ENCODE peak calls at places on chromosomes 5 and 9, in nine cellular contexts. One of them, this sample, is unnamed.
A peak's percentile ranks its signal among the peaks of the same experiment; 100 is the strongest.

GRCh38 chr9:31699836-31700235 is 684.6 kb upstream of the ACO1 start:
- DNase-seq in fibroblast of villous mesenchyme: no peak
- DNase-seq in IMR-90: no peak
- DNase-seq in erythroblast: no peak
- DNase-seq in astrocyte: no peak
- DNase-seq in stimulated activated CD4-positive, alpha-beta T cell treated with anti-CD3 and anti-CD28 coated beads, TNF-alpha, amount 100 ng/mL, for 1 hour: no peak
- DNase-seq in AG20443: no peak
- DNase-seq in activated T-cell treated with anti-CD3 and anti-CD28 coated beads, Interleukin-2, amount 50 U/mL, for 1 hour: no peak
- DNase-seq in NAMALWA: no peak
- DNase-seq in this sample: no peak

GRCh38 chr5:169670769-169671525 is 33.9 kb downstream of the DOCK2 start:
- DNase-seq in erythroblast: no peak
- DNase-seq in IMR-90: no peak
- DNase-seq in stimulated activated CD4-positive, alpha-beta T cell treated with anti-CD3 and anti-CD28 coated beads, TNF-alpha, amount 100 ng/mL, for 1 hour: no peak
- DNase-seq in fibroblast of villous mesenchyme: no peak
- DNase-seq in astrocyte: no peak
- DNase-seq in NAMALWA: peak; percentile 38
- DNase-seq in activated T-cell treated with anti-CD3 and anti-CD28 coated beads, Interleukin-2, amount 50 U/mL, for 1 hour: no peak
- DNase-seq in AG20443: no peak
- DNase-seq in this sample: no peak

GRCh38 chr5:76367623-76368366 is 35.3 kb upstream of the IQGAP2 start:
- DNase-seq in IMR-90: peak; percentile 16
- DNase-seq in fibroblast of villous mesenchyme: no peak
- DNase-seq in erythroblast: peak; percentile 47
- DNase-seq in stimulated activated CD4-positive, alpha-beta T cell treated with anti-CD3 and anti-CD28 coated beads, TNF-alpha, amount 100 ng/mL, for 1 hour: no peak
- DNase-seq in NAMALWA: no peak
- DNase-seq in astrocyte: peak; percentile 11
- DNase-seq in activated T-cell treated with anti-CD3 and anti-CD28 coated beads, Interleukin-2, amount 50 U/mL, for 1 hour: no peak
- DNase-seq in AG20443: no peak
- DNase-seq in this sample: no peak

GRCh38 chr5:171420429-171421231 is 1.2 kb downstream of the FGF18 start:
- DNase-seq in activated T-cell treated with anti-CD3 and anti-CD28 coated beads, Interleukin-2, amount 50 U/mL, for 1 hour: peak; percentile 18
- DNase-seq in fibroblast of villous mesenchyme: peak; percentile 55
- DNase-seq in AG20443: peak; percentile 79
- DNase-seq in astrocyte: peak; percentile 89
- DNase-seq in NAMALWA: no peak
- DNase-seq in erythroblast: no peak
- DNase-seq in stimulated activated CD4-positive, alpha-beta T cell treated with anti-CD3 and anti-CD28 coated beads, TNF-alpha, amount 100 ng/mL, for 1 hour: no peak
- DNase-seq in IMR-90: peak; percentile 89
- DNase-seq in this sample: peak; percentile 99

GRCh38 chr5:36090033-36090432 is 23.4 kb upstream of the UGT3A2 start:
- DNase-seq in fibroblast of villous mesenchyme: peak; percentile 31
- DNase-seq in IMR-90: peak; percentile 17
- DNase-seq in activated T-cell treated with anti-CD3 and anti-CD28 coated beads, Interleukin-2, amount 50 U/mL, for 1 hour: no peak
- DNase-seq in NAMALWA: peak; percentile 81
- DNase-seq in astrocyte: no peak
- DNase-seq in stimulated activated CD4-positive, alpha-beta T cell treated with anti-CD3 and anti-CD28 coated beads, TNF-alpha, amount 100 ng/mL, for 1 hour: no peak
- DNase-seq in AG20443: peak; percentile 35
- DNase-seq in erythroblast: peak; percentile 51
- DNase-seq in this sample: no peak

GRCh38 chr9:116494815-116495634 is 192.1 kb upstream of the TRIM32 start:
- DNase-seq in AG20443: no peak
- DNase-seq in stimulated activated CD4-positive, alpha-beta T cell treated with anti-CD3 and anti-CD28 coated beads, TNF-alpha, amount 100 ng/mL, for 1 hour: no peak
- DNase-seq in erythroblast: peak; percentile 80
- DNase-seq in IMR-90: no peak
- DNase-seq in astrocyte: no peak
- DNase-seq in NAMALWA: peak; percentile 39
- DNase-seq in activated T-cell treated with anti-CD3 and anti-CD28 coated beads, Interleukin-2, amount 50 U/mL, for 1 hour: no peak
- DNase-seq in fibroblast of villous mesenchyme: no peak
- DNase-seq in this sample: peak; percentile 38

GRCh38 chr5:63878788-63879187 is 83.5 kb downstream of the HTR1A start:
- DNase-seq in astrocyte: no peak
- DNase-seq in fibroblast of villous mesenchyme: no peak
- DNase-seq in NAMALWA: no peak
- DNase-seq in IMR-90: no peak
- DNase-seq in erythroblast: no peak
- DNase-seq in stimulated activated CD4-positive, alpha-beta T cell treated with anti-CD3 and anti-CD28 coated beads, TNF-alpha, amount 100 ng/mL, for 1 hour: no peak
- DNase-seq in activated T-cell treated with anti-CD3 and anti-CD28 coated beads, Interleukin-2, amount 50 U/mL, for 1 hour: no peak
- DNase-seq in AG20443: no peak
- DNase-seq in this sample: no peak

GRCh38 chr9:108467653-108468324 is 388.0 kb downstream of the ACTL7B start:
- DNase-seq in IMR-90: peak; percentile 47
- DNase-seq in fibroblast of villous mesenchyme: peak; percentile 15
- DNase-seq in activated T-cell treated with anti-CD3 and anti-CD28 coated beads, Interleukin-2, amount 50 U/mL, for 1 hour: no peak
- DNase-seq in NAMALWA: no peak
- DNase-seq in erythroblast: no peak
- DNase-seq in astrocyte: peak; percentile 50
- DNase-seq in AG20443: peak; percentile 59
- DNase-seq in stimulated activated CD4-positive, alpha-beta T cell treated with anti-CD3 and anti-CD28 coated beads, TNF-alpha, amount 100 ng/mL, for 1 hour: no peak
- DNase-seq in this sample: no peak

GRCh38 chr9:109914280-109915027 is 134.5 kb downstream of the PALM2AKAP2 start:
- DNase-seq in NAMALWA: peak; percentile 74
- DNase-seq in stimulated activated CD4-positive, alpha-beta T cell treated with anti-CD3 and anti-CD28 coated beads, TNF-alpha, amount 100 ng/mL, for 1 hour: no peak
- DNase-seq in erythroblast: no peak
- DNase-seq in IMR-90: peak; percentile 97
- DNase-seq in astrocyte: peak; percentile 95
- DNase-seq in activated T-cell treated with anti-CD3 and anti-CD28 coated beads, Interleukin-2, amount 50 U/mL, for 1 hour: no peak
- DNase-seq in fibroblast of villous mesenchyme: peak; percentile 93
- DNase-seq in AG20443: peak; percentile 78
- DNase-seq in this sample: peak; percentile 76

GRCh38 chr5:134521831-134522230 is 3.6 kb upstream of the JADE2 start:
- DNase-seq in AG20443: no peak
- DNase-seq in erythroblast: no peak
- DNase-seq in IMR-90: no peak
- DNase-seq in astrocyte: no peak
- DNase-seq in fibroblast of villous mesenchyme: no peak
- DNase-seq in NAMALWA: no peak
- DNase-seq in stimulated activated CD4-positive, alpha-beta T cell treated with anti-CD3 and anti-CD28 coated beads, TNF-alpha, amount 100 ng/mL, for 1 hour: no peak
- DNase-seq in activated T-cell treated with anti-CD3 and anti-CD28 coated beads, Interleukin-2, amount 50 U/mL, for 1 hour: no peak
- DNase-seq in this sample: no peak